ENCODE peak calls at places on chromosome 12, in nine cellular contexts. T is NCI-H1092 treated with DMSO at 0.1 percent for 48 hours; M is HT1080; B is ovary; E is activated CD8-positive, alpha-beta T cell treated with anti-CD3 and anti-CD28 coated beads for 36 hours; N is CD4-positive, CD25-positive, alpha-beta regulatory T cell; S is NCI-H1930; A is body of pancreas; I is naive thymus-derived CD8-positive, alpha-beta T cell. W is an unnamed sample.

GRCh38 chr12:12922191-12922616 is 29.8 kb downstream of the GPRC5D start:
- DNase-seq in T (no peak), M (peak; percentile 27), B (no peak), E (no peak), N (no peak), S (no peak), A (peak; percentile 20), I (no peak), W (no peak)

GRCh38 chr12:124730455-124730932 is 133.2 kb downstream of the SCARB1 start:
- DNase-seq in T (peak; percentile 55), M (no peak), B (peak; percentile 73), E (no peak), N (no peak), S (no peak), A (peak; percentile 57), I (no peak), W (no peak)

GRCh38 chr12:120399531-120399930 is 30.6 kb upstream of the MSI1 start:
- DNase-seq in T (no peak), M (peak; percentile 27), B (no peak), E (peak; percentile 52), N (no peak), S (no peak), A (no peak), I (no peak), W (no peak)

GRCh38 chr12:11833174-11833895 is 183.9 kb downstream of the ETV6 start:
- DNase-seq in T (no peak), M (no peak), B (no peak), E (no peak), N (no peak), S (no peak), A (no peak), I (no peak), W (no peak)

GRCh38 chr12:5123921-5124320 is 80.2 kb downstream of the KCNA5 start:
- DNase-seq in T (no peak), M (peak; percentile 68), B (no peak), E (no peak), N (no peak), S (no peak), A (no peak), I (no peak), W (no peak)

GRCh38 chr12:59079029-59079428 is 158.7 kb upstream of the LRIG3 start:
- DNase-seq in T (no peak), M (no peak), B (no peak), E (no peak), N (no peak), S (no peak), A (no peak), I (no peak), W (no peak)

GRCh38 chr12:78534311-78534710 is 330.3 kb upstream of the SYT1 start:
- DNase-seq in T (no peak), M (no peak), B (no peak), E (no peak), N (no peak), S (no peak), A (no peak), I (no peak), W (no peak)

GRCh38 chr12:132393245-132393795 is 63.9 kb upstream of the GALNT9 start:
- DNase-seq in T (no peak), M (peak; percentile 45), B (no peak), E (no peak), N (no peak), S (no peak), A (no peak), I (no peak), W (no peak)

GRCh38 chr12:24073170-24073810 is 123.8 kb upstream of the SOX5 start:
- DNase-seq in T (no peak), M (no peak), B (no peak), E (no peak), N (no peak), S (no peak), A (no peak), I (no peak), W (no peak)

GRCh38 chr12:126337556-126337955 is 1272.3 kb downstream of the AACS start:
- DNase-seq in T (no peak), M (peak; percentile 96), B (no peak), E (no peak), N (no peak), S (no peak), A (no peak), I (no peak), W (no peak)

GRCh38 chr12:19530631-19531020 is 91.3 kb downstream of the AEBP2 start:
- DNase-seq in T (no peak), M (no peak), B (no peak), E (no peak), N (no peak), S (no peak), A (no peak), I (no peak), W (no peak)

GRCh38 chr12:45893240-45893639 is 97.1 kb downstream of the SCAF11 start:
- DNase-seq in T (no peak), M (peak; percentile 33), B (no peak), E (peak; percentile 11), N (no peak), S (no peak), A (no peak), I (no peak), W (no peak)